ENCODE peak calls at places on chromosomes 5 and 9, in nine cellular contexts. R, Q, C, M, J, W, L, F and S are unnamed samples.

GRCh38 chr9:36985769-36986547 is 48.1 kb downstream of the PAX5 start:
- DNase-seq in R (no peak), Q (no peak), C (no peak), M (no peak), J (no peak), W (no peak), L (no peak), F (no peak), S (peak; percentile 75)

GRCh38 chr5:115543365-115543700 is 1.2 kb downstream of the FEM1C start:
- DNase-seq in R (no peak), Q (no peak), C (no peak), M (no peak), J (no peak), W (no peak), L (no peak), F (no peak), S (peak; percentile 63)

GRCh38 chr5:159104759-159105317 is 5.1 kb upstream of the EBF1 start:
- DNase-seq in R (no peak), Q (no peak), C (no peak), M (peak; percentile 18), J (no peak), W (no peak), L (no peak), F (no peak), S (no peak)

GRCh38 chr9:70480405-70480980 is 66.0 kb upstream of the KLF9 start:
- DNase-seq in R (peak; percentile 90), Q (peak; percentile 90), C (peak; percentile 86), M (peak; percentile 93), J (peak; percentile 87), W (peak; percentile 88), L (peak; percentile 99), F (peak; percentile 95), S (peak; percentile 42)

GRCh38 chr9:72473474-72474241 is 47.8 kb upstream of the TMC1 start:
- DNase-seq in R (no peak), Q (peak; percentile 91), C (no peak), M (no peak), J (no peak), W (no peak), L (no peak), F (no peak), S (peak; percentile 88)

GRCh38 chr5:54753034-54753433 is 232.4 kb downstream of the ESM1 start:
- DNase-seq in R (no peak), Q (peak; percentile 79), C (no peak), M (no peak), J (no peak), W (no peak), L (no peak), F (no peak), S (no peak)

GRCh38 chr9:15513335-15513734 is 2.6 kb upstream of the PSIP1 start:
- DNase-seq in R (peak; percentile 23), Q (no peak), C (no peak), M (no peak), J (no peak), W (no peak), L (no peak), F (no peak), S (no peak)

GRCh38 chr9:22529426-22530199 is 83.0 kb downstream of the DMRTA1 start:
- DNase-seq in R (no peak), Q (no peak), C (no peak), M (no peak), J (no peak), W (no peak), L (no peak), F (no peak), S (no peak)

GRCh38 chr5:83476470-83476817 is 4.9 kb downstream of the VCAN start:
- DNase-seq in R (no peak), Q (no peak), C (no peak), M (no peak), J (no peak), W (no peak), L (no peak), F (no peak), S (no peak)

GRCh38 chr5:95734916-95735315 is 3.8 kb downstream of the RHOBTB3 start:
- DNase-seq in R (no peak), Q (peak; percentile 58), C (no peak), M (no peak), J (no peak), W (no peak), L (no peak), F (no peak), S (no peak)

GRCh38 chr5:154653418-154653763 is 101.8 kb upstream of the LARP1 start:
- DNase-seq in R (peak; percentile 17), Q (no peak), C (no peak), M (no peak), J (no peak), W (no peak), L (no peak), F (no peak), S (no peak)

GRCh38 chr5:127216906-127217675 is 73.5 kb upstream of the MEGF10 start:
- DNase-seq in R (no peak), Q (no peak), C (no peak), M (no peak), J (no peak), W (no peak), L (no peak), F (no peak), S (no peak)

GRCh38 chr9:76423216-76424177 is 29.3 kb upstream of the RFK start:
- DNase-seq in R (no peak), Q (no peak), C (no peak), M (no peak), J (no peak), W (no peak), L (no peak), F (no peak), S (no peak)

GRCh38 chr5:166909040-166909439 is 1382.4 kb upstream of the WWC1 start:
- DNase-seq in R (no peak), Q (no peak), C (no peak), M (no peak), J (no peak), W (no peak), L (no peak), F (no peak), S (no peak)

GRCh38 chr9:76657265-76657664 is 107.0 kb upstream of the PCA3 start:
- DNase-seq in R (no peak), Q (no peak), C (no peak), M (no peak), J (no peak), W (no peak), L (no peak), F (no peak), S (no peak)

GRCh38 chr9:71353723-71354122 is 232.3 kb upstream of the TRPM3 start:
- DNase-seq in R (no peak), Q (peak; percentile 18), C (no peak), M (no peak), J (no peak), W (no peak), L (no peak), F (no peak), S (no peak)

GRCh38 chr9:113446323-113446740 is 17.2 kb upstream of the RGS3 start:
- DNase-seq in R (no peak), Q (peak; percentile 55), C (no peak), M (no peak), J (no peak), W (no peak), L (no peak), F (no peak), S (peak; percentile 87)

GRCh38 chr9:136131629-136132499 is 13.2 kb upstream of the TMEM250 start:
- DNase-seq in R (no peak), Q (no peak), C (no peak), M (no peak), J (no peak), W (no peak), L (no peak), F (no peak), S (no peak)

GRCh38 chr5:141849371-141850182 is 28.6 kb downstream of the PCDH1 start:
- DNase-seq in R (peak; percentile 84), Q (peak; percentile 51), C (peak; percentile 75), M (peak; percentile 86), J (peak; percentile 93), W (peak; percentile 90), L (peak; percentile 75), F (peak; percentile 90), S (peak; percentile 98)

GRCh38 chr9:85178486-85178885 is 509.0 kb downstream of the NTRK2 start:
- DNase-seq in R (no peak), Q (no peak), C (no peak), M (no peak), J (no peak), W (no peak), L (no peak), F (no peak), S (no peak)

GRCh38 chr5:168494057-168494555 is 7.8 kb downstream of the RARS1 start:
- DNase-seq in R (no peak), Q (no peak), C (no peak), M (no peak), J (no peak), W (no peak), L (no peak), F (no peak), S (no peak)
- H3K36me3 ChIP-seq in R (no peaks in the 10 kb centered on the region), Q (peaks cover 59% of the 10 kb centered on the region), C (peaks cover 19% of the 10 kb centered on the region), M (no peaks in the 10 kb centered on the region), J (peaks cover 100% of the 10 kb centered on the region), W (peaks cover 100% of the 10 kb centered on the region), L (peaks cover 96% of the 10 kb centered on the region), F (peaks cover 90% of the 10 kb centered on the region), S (peaks cover 96% of the 10 kb centered on the region)

GRCh38 chr5:102711525-102712240 is 43.4 kb upstream of the PAM start:
- DNase-seq in R (no peak), Q (peak; percentile 22), C (no peak), M (no peak), J (no peak), W (no peak), L (no peak), F (no peak), S (no peak)
- H3K36me3 ChIP-seq in R (no peaks in the 10 kb centered on the region), Q (no peaks in the 10 kb centered on the region), C (no peaks in the 10 kb centered on the region), M (no peaks in the 10 kb centered on the region), J (no peaks in the 10 kb centered on the region), W (no peaks in the 10 kb centered on the region), L (no peaks in the 10 kb centered on the region), F (no peaks in the 10 kb centered on the region), S (no peaks in the 10 kb centered on the region)

DNA sequence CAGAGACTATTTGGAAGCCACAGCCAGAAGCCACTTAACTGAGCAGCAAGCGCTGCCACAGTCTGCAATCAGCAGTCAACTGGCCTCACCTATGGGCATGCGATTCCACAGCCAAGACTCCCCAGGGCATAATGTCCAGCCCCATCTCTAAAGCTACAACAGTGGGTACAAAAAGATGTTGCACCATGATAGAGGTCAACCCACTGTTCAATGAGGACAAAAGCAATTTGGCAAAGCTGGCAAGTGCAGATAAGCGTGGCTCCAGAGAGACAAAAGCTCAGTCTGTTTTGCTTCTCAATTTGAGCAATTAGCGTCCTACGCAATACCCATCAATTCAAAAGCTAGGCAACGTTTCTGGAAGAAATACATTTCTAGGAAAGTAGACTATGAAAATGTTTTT is 3.2 kb downstream of the TAS2R1 start:
- DNase-seq in R (no peak), Q (no peak), C (no peak), M (no peak), J (no peak), W (no peak), L (no peak), F (no peak), S (no peak)
- H3K36me3 ChIP-seq in R (no peaks in the 10 kb centered on the region), Q (no peaks in the 10 kb centered on the region), C (no peaks in the 10 kb centered on the region), M (no peaks in the 10 kb centered on the region), J (no peaks in the 10 kb centered on the region), W (no peaks in the 10 kb centered on the region), L (no peaks in the 10 kb centered on the region), F (no peaks in the 10 kb centered on the region), S (no peaks in the 10 kb centered on the region)

DNA sequence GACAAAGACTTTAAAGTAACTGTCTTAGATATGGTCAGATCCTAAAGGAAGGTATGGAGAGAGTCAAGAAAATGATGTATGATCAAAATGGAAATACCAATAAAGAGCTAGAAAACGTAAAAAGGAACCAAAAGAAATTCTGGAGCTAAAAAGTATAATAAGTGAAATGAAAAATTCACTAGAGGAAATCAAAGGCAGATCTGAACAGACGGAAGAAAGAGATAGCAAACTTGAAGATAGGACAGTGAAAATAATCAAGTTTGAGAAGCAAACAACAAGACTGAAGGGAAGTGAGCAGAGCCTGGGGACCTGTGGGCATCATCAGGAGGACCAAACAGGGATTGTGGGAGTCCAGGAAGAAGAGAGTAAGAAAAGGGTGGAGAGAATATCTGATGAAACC is 115.4 kb downstream of the EHMT1 start:
- DNase-seq in R (no peak), Q (no peak), C (no peak), M (no peak), J (no peak), W (no peak), L (no peak), F (no peak), S (no peak)
- H3K36me3 ChIP-seq in R (no peaks in the 10 kb centered on the region), Q (peaks cover 30% of the 10 kb centered on the region), C (no peaks in the 10 kb centered on the region), M (no peaks in the 10 kb centered on the region), J (peaks cover 40% of the 10 kb centered on the region), W (peaks cover 43% of the 10 kb centered on the region), L (peaks cover 28% of the 10 kb centered on the region), F (peaks cover 43% of the 10 kb centered on the region), S (peaks cover 16% of the 10 kb centered on the region)